ENCODE peak calls at places on chromosomes 5 and 9, in eight cellular contexts. C, U, D, L, Z, J, H and E are unnamed samples.
A peak's percentile ranks its signal among the peaks of the same experiment; 100 is the strongest.

GRCh38 chr5:125210241-125210947 is 464.0 kb upstream of the ZNF608 start:
- DNase-seq in C (no peak), U (no peak), D (no peak), L (no peak), Z (peak; percentile 62), J (no peak), H (no peak), E (no peak)

GRCh38 chr9:36961568-36962360 is 72.3 kb downstream of the PAX5 start:
- DNase-seq in C (no peak), U (no peak), D (no peak), L (no peak), Z (peak; percentile 4), J (no peak), H (no peak), E (no peak)

GRCh38 chr5:160699301-160699700 is 152.7 kb downstream of the ATP10B start:
- DNase-seq in C (no peak), U (no peak), D (no peak), L (no peak), Z (peak; percentile 72), J (no peak), H (no peak), E (no peak)

GRCh38 chr5:149646564-149646963 is 65.3 kb downstream of the ARHGEF37 start:
- DNase-seq in C (no peak), U (no peak), D (no peak), L (peak; percentile 27), Z (peak; percentile 68), J (peak; percentile 55), H (no peak), E (no peak)

GRCh38 chr9:38393128-38393809 is 767 bp downstream of the ALDH1B1 start:
- DNase-seq in C (no peak), U (peak; percentile 42), D (no peak), L (no peak), Z (no peak), J (no peak), H (no peak), E (no peak)

GRCh38 chr9:22921742-22922141 is 475.1 kb downstream of the DMRTA1 start:
- DNase-seq in C (no peak), U (no peak), D (no peak), L (no peak), Z (no peak), J (no peak), H (no peak), E (no peak)

GRCh38 chr5:172860520-172861443 is 26.7 kb downstream of the ERGIC1 start:
- DNase-seq in C (peak; percentile 85), U (no peak), D (no peak), L (no peak), Z (peak; percentile 84), J (peak; percentile 27), H (no peak), E (no peak)

GRCh38 chr5:93053825-93054224 is 527.2 kb downstream of the NR2F1-AS1 start:
- DNase-seq in C (no peak), U (no peak), D (no peak), L (no peak), Z (peak; percentile 21), J (no peak), H (no peak), E (no peak)

GRCh38 chr5:180212363-180213255 is 3.6 kb upstream of the RASGEF1C start:
- DNase-seq in C (no peak), U (no peak), D (no peak), L (no peak), Z (no peak), J (no peak), H (no peak), E (no peak)

GRCh38 chr9:136964171-136964689 is 12.2 kb downstream of the LCN12 start:
- DNase-seq in C (no peak), U (no peak), D (no peak), L (no peak), Z (no peak), J (no peak), H (no peak), E (no peak)

GRCh38 chr5:143964919-143965318 is 153.0 kb downstream of the HMHB1 start:
- DNase-seq in C (no peak), U (no peak), D (no peak), L (no peak), Z (peak; percentile 15), J (no peak), H (no peak), E (no peak)

GRCh38 chr9:93468763-93469456 is 15.5 kb upstream of the FAM120AOS start:
- DNase-seq in C (no peak), U (no peak), D (no peak), L (no peak), Z (no peak), J (no peak), H (no peak), E (no peak)

GRCh38 chr5:95866431-95867063 is 44.0 kb upstream of the GLRX start:
- DNase-seq in C (no peak), U (no peak), D (no peak), L (no peak), Z (no peak), J (no peak), H (no peak), E (no peak)

GRCh38 chr9:13939129-13939528 is 374.8 kb downstream of the NFIB start:
- DNase-seq in C (no peak), U (no peak), D (no peak), L (no peak), Z (peak; percentile 44), J (peak; percentile 65), H (no peak), E (no peak)